ENCODE peak calls at places on chromosomes 4 and X, in eight cellular contexts. Z is tibial artery; G is CD8-positive, alpha-beta memory T cell; I is brain microvascular endothelial cell; R is esophagus muscularis mucosa; X is AG04450; B is testis; W is neuronal stem cell. F is an unnamed sample.

GRCh38 chr4:186622788-186623464 is 67.6 kb upstream of the MTNR1A start:
- DNase-seq in R (peak; percentile 45), X (no peak), B (no peak), Z (peak; percentile 82), I (peak; percentile 79), G (no peak), W (no peak), F (no peak)

GRCh38 chrX:154022108-154022507 is 2.4 kb upstream of the IRAK1 start:
- DNase-seq in W (no peak), X (no peak), I (no peak), R (no peak), Z (no peak), B (no peak), G (no peak), F (no peak)

GRCh38 chr4:147361726-147362125 is 119.2 kb upstream of the EDNRA start:
- DNase-seq in W (no peak), X (peak; percentile 64), R (no peak), G (no peak), I (peak; percentile 94), Z (peak; percentile 70), B (peak; percentile 61), F (peak; percentile 71)

GRCh38 chrX:14409341-14409740 is 120.0 kb upstream of the GLRA2 start:
- DNase-seq in W (no peak), X (no peak), R (no peak), G (no peak), I (peak; percentile 22), Z (no peak), B (no peak), F (no peak)

GRCh38 chr4:82784615-82785247 is 13.9 kb downstream of the SCD5 start:
- DNase-seq in B (no peak), Z (no peak), W (no peak), R (peak; percentile 74), I (peak; percentile 84), X (no peak), G (no peak), F (no peak)

GRCh38 chr4:46506876-46507275 is 116.9 kb upstream of the GABRA2 start:
- DNase-seq in G (no peak), R (no peak), I (no peak), B (no peak), W (no peak), Z (no peak), X (no peak), F (peak; percentile 9)

GRCh38 chr4:139454111-139454600 is at the start of gene RAB33B:
- DNase-seq in W (no peak), R (no peak), B (no peak), G (no peak), Z (peak; percentile 97), X (peak; percentile 78), I (no peak), F (no peak)

GRCh38 chrX:119981286-119982070 is 37.9 kb upstream of the NKAP start:
- DNase-seq in W (no peak), Z (no peak), B (peak; percentile 25), I (peak; percentile 9), R (no peak), X (no peak), G (no peak), F (no peak)

GRCh38 chr4:3387943-3388348 is 53.8 kb upstream of the HGFAC start:
- DNase-seq in R (peak; percentile 95), Z (peak; percentile 95), I (peak; percentile 45), W (no peak), G (no peak), B (peak; percentile 81), X (no peak), F (no peak)

GRCh38 chrX:115591856-115592842 is 31.2 kb downstream of the PLS3 start:
- DNase-seq in R (no peak), I (no peak), X (no peak), G (no peak), B (no peak), Z (no peak), W (no peak), F (no peak)

GRCh38 chr4:1255151-1255550 is 6.2 kb upstream of the CTBP1 start:
- DNase-seq in W (no peak), I (no peak), X (no peak), B (no peak), G (no peak), Z (no peak), R (no peak), F (no peak)

GRCh38 chrX:43224496-43224895 is 431.6 kb upstream of the MAOA start:
- DNase-seq in B (no peak), W (no peak), I (no peak), G (no peak), R (no peak), Z (no peak), X (no peak), F (no peak)

GRCh38 chrX:113421432-113421831 is 580.8 kb upstream of the AMOT start:
- DNase-seq in G (no peak), B (no peak), W (no peak), X (no peak), R (no peak), I (no peak), Z (no peak), F (no peak)

GRCh38 chrX:113422323-113422722 is 581.7 kb upstream of the AMOT start:
- DNase-seq in G (no peak), W (no peak), X (no peak), I (no peak), B (no peak), Z (no peak), R (no peak), F (no peak)
- H3K27me3 ChIP-seq in G (no peaks in the 10 kb centered on the region), W (no peaks in the 10 kb centered on the region), X (no peaks in the 10 kb centered on the region), I (no peaks in the 10 kb centered on the region), B (no peaks in the 10 kb centered on the region), Z (no peaks in the 10 kb centered on the region), R (no peaks in the 10 kb centered on the region), F (no peaks in the 10 kb centered on the region)

DNA sequence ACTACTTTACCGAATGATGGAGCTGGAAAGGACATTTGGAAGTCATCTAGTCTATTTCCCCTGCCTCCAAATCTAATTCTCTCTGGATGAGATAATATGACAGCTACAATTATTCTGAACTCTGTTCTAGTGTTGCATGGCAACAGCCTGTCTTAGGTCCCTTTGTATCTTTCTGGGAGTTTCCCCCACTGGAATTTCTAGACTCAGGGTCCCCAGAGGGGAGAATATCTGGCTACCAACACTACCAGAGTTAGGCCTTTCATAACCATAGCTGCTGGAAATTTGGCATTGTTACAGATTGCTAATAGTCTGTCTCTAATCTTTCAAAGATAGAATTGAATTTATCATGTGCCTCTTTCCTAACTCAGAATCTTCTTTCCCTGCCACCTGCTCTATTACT is 4.5 kb downstream of the MSN start:
- DNase-seq in W (no peak), I (no peak), B (no peak), R (no peak), Z (no peak), G (no peak), X (no peak), F (no peak)
- H3K4me3 ChIP-seq in W (no peak overlapping the region), I (no peak overlapping the region), B (no peak overlapping the region), R (peak overlapping the region; percentile 30), Z (peak overlapping the region; percentile 90), G (peak overlapping the region; percentile 19), X (peak overlapping the region; percentile 15), F (no peak overlapping the region)

DNA sequence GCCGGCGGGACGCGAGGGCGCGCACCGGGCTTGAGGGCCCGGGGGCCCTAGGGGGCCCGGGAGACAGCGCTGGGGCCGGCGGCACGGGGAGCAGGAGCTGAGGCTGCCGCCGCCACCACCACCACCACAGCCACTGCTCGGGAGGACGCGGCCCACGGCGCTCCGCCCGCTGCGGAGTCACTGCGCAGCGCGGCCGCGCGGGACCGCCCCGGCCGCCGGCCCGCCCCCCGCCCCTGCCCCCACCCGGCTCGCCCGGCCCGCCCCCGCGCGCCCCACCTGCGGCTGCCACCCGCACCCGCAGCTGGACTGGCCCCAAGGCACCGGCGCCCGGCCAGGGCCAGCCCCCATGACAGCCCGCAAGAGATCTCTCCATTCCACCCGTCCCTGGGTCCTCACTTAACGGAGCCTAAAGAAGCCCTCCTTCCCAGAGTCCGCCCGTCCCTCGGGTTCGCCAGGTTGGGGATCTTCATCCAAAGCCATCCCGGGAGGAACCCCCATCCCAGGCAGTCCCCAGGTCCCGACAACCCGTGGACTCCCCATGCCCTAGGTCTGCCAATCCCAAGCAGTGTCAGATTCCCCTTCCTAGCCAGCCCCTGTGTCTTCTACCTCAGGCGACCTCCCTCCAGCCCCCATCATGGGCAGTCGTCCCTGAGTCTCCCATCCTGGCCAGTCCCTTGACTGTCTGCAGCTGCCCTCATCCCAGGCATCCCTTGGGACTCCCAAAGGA is 40.0 kb upstream of the IQSEC2 start:
- DNase-seq in I (no peak), B (no peak), R (no peak), G (no peak), W (no peak), X (no peak), Z (no peak), F (no peak)
- H3K27me3 ChIP-seq in I (peaks cover 60% of the 10 kb centered on the region), B (no peaks in the 10 kb centered on the region), R (no peaks in the 10 kb centered on the region), G (peaks cover 18% of the 10 kb centered on the region), W (peaks cover 46% of the 10 kb centered on the region), X (peaks cover 11% of the 10 kb centered on the region), Z (no peaks in the 10 kb centered on the region), F (peaks cover 60% of the 10 kb centered on the region)

GRCh38 chr4:40720351-40720750 is 29.4 kb upstream of the NSUN7 start:
- DNase-seq in G (no peak), I (no peak), X (no peak), B (no peak), Z (no peak), R (no peak), W (no peak), F (no peak)
- H3K4me3 ChIP-seq in G (no peak overlapping the region), I (no peak overlapping the region), X (no peak overlapping the region), B (no peak overlapping the region), Z (no peak overlapping the region), R (no peak overlapping the region), W (no peak overlapping the region), F (no peak overlapping the region)

GRCh38 chr4:80184053-80184790 is 13.1 kb upstream of the PRDM8 start:
- DNase-seq in Z (peak; percentile 88), I (peak; percentile 75), X (no peak), G (peak; percentile 89), R (no peak), W (peak; percentile 82), B (peak; percentile 90), F (no peak)
- H3K27me3 ChIP-seq in Z (peaks cover 19% of the 10 kb centered on the region), I (peaks cover 14% of the 10 kb centered on the region), X (no peaks in the 10 kb centered on the region), G (no peaks in the 10 kb centered on the region), R (no peaks in the 10 kb centered on the region), W (peaks cover 71% of the 10 kb centered on the region), B (peaks cover 5% of the 10 kb centered on the region), F (peaks cover 50% of the 10 kb centered on the region)

DNA sequence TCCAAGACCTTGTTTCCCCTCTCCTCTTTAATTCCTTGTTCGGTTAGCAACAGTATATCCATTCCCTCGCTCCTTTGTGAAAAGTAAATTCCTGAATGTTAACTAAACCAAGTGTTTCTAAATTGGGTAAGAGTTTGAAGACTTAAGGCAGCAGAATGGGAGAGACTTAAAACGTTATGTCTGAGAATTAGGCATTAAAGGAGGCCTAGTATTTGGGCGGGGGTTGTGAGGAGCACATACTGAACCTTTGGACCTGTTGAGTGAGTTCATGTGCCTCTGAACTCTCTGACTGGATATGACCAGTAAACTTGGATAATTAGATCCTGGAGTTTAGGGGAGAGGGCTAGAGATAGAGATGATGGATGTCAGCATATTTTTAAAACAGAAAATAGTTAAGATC is 1.2 kb downstream of the MSMO1 start:
- DNase-seq in I (no peak), R (no peak), G (no peak), X (no peak), B (no peak), W (no peak), Z (no peak), F (no peak)
- H3K4me3 ChIP-seq in I (peak overlapping the region; percentile 97), R (peak overlapping the region; percentile 96), G (peak overlapping the region; percentile 87), X (peak overlapping the region; percentile 96), B (no peak overlapping the region), W (peak overlapping the region; percentile 99), Z (peak overlapping the region; percentile 64), F (peak overlapping the region; percentile 82)

GRCh38 chrX:125533352-125533751 is 213.7 kb downstream of the TEX13C start:
- DNase-seq in G (no peak), B (no peak), I (no peak), X (no peak), R (no peak), W (no peak), Z (no peak), F (no peak)
- H3K27me3 ChIP-seq in G (no peaks in the 10 kb centered on the region), B (no peaks in the 10 kb centered on the region), I (no peaks in the 10 kb centered on the region), X (no peaks in the 10 kb centered on the region), R (no peaks in the 10 kb centered on the region), W (no peaks in the 10 kb centered on the region), Z (no peaks in the 10 kb centered on the region), F (no peaks in the 10 kb centered on the region)

F was measured in kidney epithelial cell.